ENCODE peak calls at places on chromosome 3, in nine cellular contexts. One of them, this sample, is unnamed. For H3K27me3, the result is how much of the 10 kb centered on the place peaks cover.

GRCh38 chr3:33749546-33750215 is 31.6 kb upstream of the CLASP2 start:
- DNase-seq in CD4-positive, CD25-positive, alpha-beta regulatory T cell: no peak
- DNase-seq in pancreas: no peak
- DNase-seq in GM06990: no peak
- DNase-seq in GM23248: peak
- DNase-seq in thoracic aorta: no peak
- DNase-seq in right lobe of liver: no peak
- DNase-seq in kidney epithelial cell: no peak
- DNase-seq in heart right ventricle: no peak
- DNase-seq in this sample: no peak

GRCh38 chr3:60045686-60046085 is 995.9 kb upstream of the CFAP20DC start:
- DNase-seq in CD4-positive, CD25-positive, alpha-beta regulatory T cell: no peak
- DNase-seq in pancreas: no peak
- DNase-seq in GM06990: no peak
- DNase-seq in GM23248: no peak
- DNase-seq in thoracic aorta: no peak
- DNase-seq in right lobe of liver: no peak
- DNase-seq in kidney epithelial cell: no peak
- DNase-seq in heart right ventricle: no peak
- DNase-seq in this sample: no peak

GRCh38 chr3:131053021-131053420 is 26.3 kb downstream of the NEK11 start:
- DNase-seq in CD4-positive, CD25-positive, alpha-beta regulatory T cell: no peak
- DNase-seq in pancreas: no peak
- DNase-seq in GM06990: no peak
- DNase-seq in GM23248: peak
- DNase-seq in thoracic aorta: no peak
- DNase-seq in right lobe of liver: no peak
- DNase-seq in kidney epithelial cell: no peak
- DNase-seq in heart right ventricle: no peak
- DNase-seq in this sample: no peak

GRCh38 chr3:181554233-181554765 is 157.4 kb upstream of the SOX2 start:
- DNase-seq in CD4-positive, CD25-positive, alpha-beta regulatory T cell: no peak
- DNase-seq in pancreas: no peak
- DNase-seq in GM06990: no peak
- DNase-seq in GM23248: no peak
- DNase-seq in thoracic aorta: no peak
- DNase-seq in right lobe of liver: no peak
- DNase-seq in kidney epithelial cell: no peak
- DNase-seq in heart right ventricle: no peak
- DNase-seq in this sample: no peak

GRCh38 chr3:27914199-27914598 is 192.1 kb upstream of the EOMES start:
- DNase-seq in CD4-positive, CD25-positive, alpha-beta regulatory T cell: no peak
- DNase-seq in pancreas: no peak
- DNase-seq in GM06990: no peak
- DNase-seq in GM23248: peak
- DNase-seq in thoracic aorta: no peak
- DNase-seq in right lobe of liver: no peak
- DNase-seq in kidney epithelial cell: no peak
- DNase-seq in heart right ventricle: no peak
- DNase-seq in this sample: no peak

GRCh38 chr3:8871306-8871705 is 92.0 kb downstream of the RAD18 start:
- DNase-seq in CD4-positive, CD25-positive, alpha-beta regulatory T cell: no peak
- DNase-seq in pancreas: no peak
- DNase-seq in GM06990: no peak
- DNase-seq in GM23248: no peak
- DNase-seq in thoracic aorta: no peak
- DNase-seq in right lobe of liver: no peak
- DNase-seq in kidney epithelial cell: no peak
- DNase-seq in heart right ventricle: no peak
- DNase-seq in this sample: no peak

GRCh38 chr3:123343296-123344174 is 105.4 kb downstream of the ADCY5 start:
- DNase-seq in CD4-positive, CD25-positive, alpha-beta regulatory T cell: no peak
- DNase-seq in pancreas: no peak
- DNase-seq in GM06990: no peak
- DNase-seq in GM23248: no peak
- DNase-seq in thoracic aorta: no peak
- DNase-seq in right lobe of liver: no peak
- DNase-seq in kidney epithelial cell: no peak
- DNase-seq in heart right ventricle: no peak
- DNase-seq in this sample: no peak

GRCh38 chr3:33218446-33219174 is at the start of gene SUSD5:
- DNase-seq in CD4-positive, CD25-positive, alpha-beta regulatory T cell: no peak
- DNase-seq in pancreas: peak
- DNase-seq in GM06990: peak
- DNase-seq in GM23248: peak
- DNase-seq in thoracic aorta: no peak
- DNase-seq in right lobe of liver: no peak
- DNase-seq in kidney epithelial cell: no peak
- DNase-seq in heart right ventricle: peak
- DNase-seq in this sample: no peak

GRCh38 chr3:55446860-55447259 is 40.2 kb downstream of the WNT5A start:
- DNase-seq in CD4-positive, CD25-positive, alpha-beta regulatory T cell: no peak
- DNase-seq in pancreas: no peak
- DNase-seq in GM06990: no peak
- DNase-seq in GM23248: no peak
- DNase-seq in thoracic aorta: no peak
- DNase-seq in right lobe of liver: no peak
- DNase-seq in kidney epithelial cell: no peak
- DNase-seq in heart right ventricle: no peak
- DNase-seq in this sample: no peak

GRCh38 chr3:32224047-32224446 is 14.4 kb upstream of the CMTM8 start:
- DNase-seq in CD4-positive, CD25-positive, alpha-beta regulatory T cell: no peak
- DNase-seq in pancreas: no peak
- DNase-seq in GM06990: no peak
- DNase-seq in GM23248: no peak
- DNase-seq in thoracic aorta: no peak
- DNase-seq in right lobe of liver: no peak
- DNase-seq in kidney epithelial cell: no peak
- DNase-seq in heart right ventricle: no peak
- DNase-seq in this sample: no peak

GRCh38 chr3:105700575-105700974 is 168.2 kb downstream of the CBLB start:
- DNase-seq in CD4-positive, CD25-positive, alpha-beta regulatory T cell: no peak
- DNase-seq in pancreas: no peak
- DNase-seq in GM06990: no peak
- DNase-seq in GM23248: peak
- DNase-seq in thoracic aorta: no peak
- DNase-seq in right lobe of liver: no peak
- DNase-seq in kidney epithelial cell: no peak
- DNase-seq in heart right ventricle: no peak
- DNase-seq in this sample: no peak

GRCh38 chr3:104989878-104990277 is 376.8 kb upstream of the ALCAM start:
- DNase-seq in CD4-positive, CD25-positive, alpha-beta regulatory T cell: no peak
- DNase-seq in pancreas: no peak
- DNase-seq in GM06990: no peak
- DNase-seq in GM23248: peak
- DNase-seq in thoracic aorta: no peak
- DNase-seq in right lobe of liver: no peak
- DNase-seq in kidney epithelial cell: no peak
- DNase-seq in heart right ventricle: no peak
- DNase-seq in this sample: no peak

GRCh38 chr3:113231827-113232253 is 20.5 kb downstream of the BOC start:
- DNase-seq in CD4-positive, CD25-positive, alpha-beta regulatory T cell: no peak
- DNase-seq in pancreas: no peak
- DNase-seq in GM06990: no peak
- DNase-seq in GM23248: peak
- DNase-seq in thoracic aorta: no peak
- DNase-seq in right lobe of liver: no peak
- DNase-seq in kidney epithelial cell: peak
- DNase-seq in heart right ventricle: no peak
- DNase-seq in this sample: no peak

GRCh38 chr3:184117649-184118048 is 17.5 kb upstream of the EIF2B5 start:
- DNase-seq in CD4-positive, CD25-positive, alpha-beta regulatory T cell: no peak
- DNase-seq in pancreas: no peak
- DNase-seq in GM06990: no peak
- DNase-seq in GM23248: no peak
- DNase-seq in thoracic aorta: no peak
- DNase-seq in right lobe of liver: no peak
- DNase-seq in kidney epithelial cell: no peak
- DNase-seq in heart right ventricle: no peak
- DNase-seq in this sample: no peak

GRCh38 chr3:14311722-14312121 is 90.7 kb upstream of the SLC6A6 start:
- DNase-seq in CD4-positive, CD25-positive, alpha-beta regulatory T cell: no peak
- DNase-seq in pancreas: no peak
- DNase-seq in GM06990: no peak
- DNase-seq in GM23248: no peak
- DNase-seq in thoracic aorta: no peak
- DNase-seq in right lobe of liver: no peak
- DNase-seq in kidney epithelial cell: no peak
- DNase-seq in heart right ventricle: no peak
- DNase-seq in this sample: no peak

GRCh38 chr3:30646181-30646876 is 39.9 kb downstream of the TGFBR2 start:
- DNase-seq in CD4-positive, CD25-positive, alpha-beta regulatory T cell: no peak
- DNase-seq in pancreas: no peak
- DNase-seq in GM06990: no peak
- DNase-seq in GM23248: peak
- DNase-seq in thoracic aorta: no peak
- DNase-seq in right lobe of liver: no peak
- DNase-seq in kidney epithelial cell: no peak
- DNase-seq in heart right ventricle: no peak
- DNase-seq in this sample: no peak

GRCh38 chr3:50913279-50913678 is 238.6 kb downstream of the DOCK3 start:
- DNase-seq in CD4-positive, CD25-positive, alpha-beta regulatory T cell: no peak
- DNase-seq in pancreas: peak
- DNase-seq in GM06990: no peak
- DNase-seq in GM23248: no peak
- DNase-seq in thoracic aorta: no peak
- DNase-seq in right lobe of liver: no peak
- DNase-seq in kidney epithelial cell: no peak
- DNase-seq in heart right ventricle: no peak
- DNase-seq in this sample: no peak

GRCh38 chr3:50912746-50913145 is 238.0 kb downstream of the DOCK3 start:
- DNase-seq in CD4-positive, CD25-positive, alpha-beta regulatory T cell: no peak
- DNase-seq in pancreas: no peak
- DNase-seq in GM06990: no peak
- DNase-seq in GM23248: no peak
- DNase-seq in thoracic aorta: no peak
- DNase-seq in right lobe of liver: no peak
- DNase-seq in kidney epithelial cell: no peak
- DNase-seq in heart right ventricle: no peak
- DNase-seq in this sample: no peak
- H3K27me3 ChIP-seq in CD4-positive, CD25-positive, alpha-beta regulatory T cell: under half
- H3K27me3 ChIP-seq in pancreas: under half
- H3K27me3 ChIP-seq in GM06990: under half
- H3K27me3 ChIP-seq in GM23248: under half
- H3K27me3 ChIP-seq in thoracic aorta: under half
- H3K27me3 ChIP-seq in right lobe of liver: under half
- H3K27me3 ChIP-seq in kidney epithelial cell: under half
- H3K27me3 ChIP-seq in heart right ventricle: under half
- H3K27me3 ChIP-seq in this sample: under half

GRCh38 chr3:50319181-50319871 is 3.2 kb downstream of the HYAL2 start:
- DNase-seq in CD4-positive, CD25-positive, alpha-beta regulatory T cell: no peak
- DNase-seq in pancreas: peak
- DNase-seq in GM06990: no peak
- DNase-seq in GM23248: no peak
- DNase-seq in thoracic aorta: no peak
- DNase-seq in right lobe of liver: no peak
- DNase-seq in kidney epithelial cell: no peak
- DNase-seq in heart right ventricle: no peak
- DNase-seq in this sample: no peak
- H3K4me3 ChIP-seq in CD4-positive, CD25-positive, alpha-beta regulatory T cell: no peak
- H3K4me3 ChIP-seq in pancreas: no peak
- H3K4me3 ChIP-seq in GM06990: no peak
- H3K4me3 ChIP-seq in GM23248: no peak
- H3K4me3 ChIP-seq in thoracic aorta: peak
- H3K4me3 ChIP-seq in right lobe of liver: no peak
- H3K4me3 ChIP-seq in kidney epithelial cell: no peak
- H3K4me3 ChIP-seq in heart right ventricle: peak
- H3K4me3 ChIP-seq in this sample: no peak

DNA sequence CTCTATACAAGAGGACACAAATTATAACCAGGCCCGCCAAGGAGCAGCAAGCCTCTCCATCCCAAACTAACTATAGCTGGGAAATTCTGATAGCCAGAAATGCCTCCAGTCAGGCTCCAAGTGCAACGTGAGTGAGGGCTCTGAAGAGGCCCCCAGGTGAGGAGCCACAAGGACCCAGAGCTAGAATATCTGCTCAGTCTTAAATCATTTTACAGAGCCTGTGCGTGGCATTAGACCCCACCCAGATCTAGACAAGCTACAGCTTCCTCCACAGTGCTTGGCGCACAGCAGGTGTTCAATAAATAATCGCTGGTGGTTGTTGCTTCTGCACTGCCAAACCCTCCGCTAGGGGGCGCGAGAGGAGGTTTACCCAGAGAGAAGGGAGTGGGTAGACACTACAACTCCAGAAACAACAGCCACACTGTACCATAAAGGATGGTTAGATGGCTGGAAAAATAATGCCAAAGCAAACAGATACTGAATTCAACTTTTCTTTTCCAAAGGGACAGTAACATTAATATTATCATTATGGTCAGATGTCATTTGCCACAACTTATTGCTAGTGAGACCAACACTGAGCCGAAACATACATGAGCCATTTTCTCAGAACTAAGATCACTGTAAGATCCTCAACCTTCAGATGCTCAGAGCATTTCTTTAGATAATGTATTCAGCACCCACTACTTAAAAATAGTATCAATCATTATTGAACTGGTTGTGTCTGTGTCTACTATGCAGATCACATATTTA is 44.5 kb downstream of the ZIC4 start:
- DNase-seq in CD4-positive, CD25-positive, alpha-beta regulatory T cell: peak
- DNase-seq in pancreas: peak
- DNase-seq in GM06990: no peak
- DNase-seq in GM23248: peak
- DNase-seq in thoracic aorta: no peak
- DNase-seq in right lobe of liver: no peak
- DNase-seq in kidney epithelial cell: no peak
- DNase-seq in heart right ventricle: peak
- DNase-seq in this sample: no peak
- H3K27me3 ChIP-seq in CD4-positive, CD25-positive, alpha-beta regulatory T cell: under half
- H3K27me3 ChIP-seq in pancreas: under half
- H3K27me3 ChIP-seq in GM06990: under half
- H3K27me3 ChIP-seq in GM23248: half or more
- H3K27me3 ChIP-seq in thoracic aorta: under half
- H3K27me3 ChIP-seq in right lobe of liver: under half
- H3K27me3 ChIP-seq in kidney epithelial cell: under half
- H3K27me3 ChIP-seq in heart right ventricle: half or more
- H3K27me3 ChIP-seq in this sample: under half

GRCh38 chr3:170740285-170740684 is 129.7 kb downstream of the RPL22L1 start:
- DNase-seq in CD4-positive, CD25-positive, alpha-beta regulatory T cell: no peak
- DNase-seq in pancreas: no peak
- DNase-seq in GM06990: no peak
- DNase-seq in GM23248: peak
- DNase-seq in thoracic aorta: no peak
- DNase-seq in right lobe of liver: no peak
- DNase-seq in kidney epithelial cell: no peak
- DNase-seq in heart right ventricle: no peak
- DNase-seq in this sample: no peak
- H3K4me3 ChIP-seq in CD4-positive, CD25-positive, alpha-beta regulatory T cell: no peak
- H3K4me3 ChIP-seq in pancreas: no peak
- H3K4me3 ChIP-seq in GM06990: no peak
- H3K4me3 ChIP-seq in GM23248: peak
- H3K4me3 ChIP-seq in thoracic aorta: no peak
- H3K4me3 ChIP-seq in right lobe of liver: no peak
- H3K4me3 ChIP-seq in kidney epithelial cell: no peak
- H3K4me3 ChIP-seq in heart right ventricle: no peak
- H3K4me3 ChIP-seq in this sample: no peak

GRCh38 chr3:124413989-124414598 is 316.2 kb upstream of the UMPS start:
- DNase-seq in CD4-positive, CD25-positive, alpha-beta regulatory T cell: no peak
- DNase-seq in pancreas: peak
- DNase-seq in GM06990: no peak
- DNase-seq in GM23248: no peak
- DNase-seq in thoracic aorta: no peak
- DNase-seq in right lobe of liver: no peak
- DNase-seq in kidney epithelial cell: no peak
- DNase-seq in heart right ventricle: no peak
- DNase-seq in this sample: no peak
- H3K27me3 ChIP-seq in CD4-positive, CD25-positive, alpha-beta regulatory T cell: under half
- H3K27me3 ChIP-seq in pancreas: under half
- H3K27me3 ChIP-seq in GM06990: under half
- H3K27me3 ChIP-seq in GM23248: under half
- H3K27me3 ChIP-seq in thoracic aorta: under half
- H3K27me3 ChIP-seq in right lobe of liver: under half
- H3K27me3 ChIP-seq in kidney epithelial cell: under half
- H3K27me3 ChIP-seq in heart right ventricle: under half
- H3K27me3 ChIP-seq in this sample: under half